ENCODE peak calls at places on chromosomes 16 and 17, in ten cellular contexts. N, K, Y, O, C, D, J, F, T and Q are unnamed samples.

GRCh38 chr17:32256695-32257013 is 9.0 kb upstream of the RHBDL3 start:
- DNase-seq in F (no peak), Y (no peak), J (no peak), C (no peak), N (no peak), O (no peak), K (no peak), T (no peak), D (no peak), Q (no peak)

GRCh38 chr16:24974859-24975258 is 40.3 kb downstream of the ARHGAP17 start:
- DNase-seq in K (no peak), D (no peak), O (no peak), C (no peak), Y (no peak), N (no peak), F (no peak), J (no peak), T (no peak), Q (no peak)

GRCh38 chr16:80599466-80599865 is 58.7 kb downstream of the DYNLRB2 start:
- DNase-seq in K (no peak), Y (no peak), O (no peak), T (no peak), N (no peak), J (no peak), F (no peak), C (no peak), D (peak), Q (no peak)

GRCh38 chr17:40035162-40035559 is 19.0 kb downstream of the MED24 start:
- DNase-seq in O (no peak), F (no peak), C (peak), Y (no peak), D (peak), K (no peak), J (peak), T (no peak), N (no peak), Q (peak)

GRCh38 chr17:10130263-10130662 is 68.1 kb downstream of the GAS7 start:
- DNase-seq in N (no peak), J (no peak), K (no peak), T (no peak), C (no peak), D (no peak), Y (no peak), O (no peak), F (no peak), Q (no peak)

GRCh38 chr16:61579195-61579594 is 457.0 kb downstream of the CDH8 start:
- DNase-seq in O (peak), T (no peak), J (no peak), Y (no peak), C (no peak), K (no peak), F (no peak), N (no peak), D (no peak), Q (peak)

GRCh38 chr16:48126801-48127644 is 28.8 kb downstream of the ABCC12 start:
- DNase-seq in D (peak), K (no peak), C (no peak), Y (peak), O (peak), N (no peak), F (no peak), T (no peak), J (peak), Q (no peak)

GRCh38 chr16:52293209-52293608 is 253.7 kb downstream of the TOX3 start:
- DNase-seq in Y (no peak), J (no peak), C (peak), N (no peak), K (no peak), O (no peak), F (no peak), D (no peak), T (no peak), Q (no peak)

GRCh38 chr17:29581583-29582253 is 7.7 kb downstream of the GIT1 start:
- DNase-seq in N (no peak), O (no peak), C (no peak), F (no peak), K (no peak), Y (no peak), D (no peak), T (no peak), J (no peak), Q (peak)

GRCh38 chr16:4408323-4408690 is 8.1 kb downstream of the CORO7 start:
- DNase-seq in K (no peak), O (no peak), D (no peak), N (no peak), C (no peak), J (no peak), F (no peak), Y (no peak), T (no peak), Q (no peak)

GRCh38 chr17:46157443-46158107 is 35.7 kb downstream of the KANSL1 start:
- DNase-seq in N (no peak), K (no peak), J (no peak), T (no peak), C (no peak), O (no peak), D (peak), Y (peak), F (no peak), Q (no peak)

GRCh38 chr16:730666-731509 is 4.0 kb downstream of the HAGHL start:
- DNase-seq in K (no peak), O (no peak), D (no peak), J (no peak), N (no peak), T (no peak), C (no peak), F (no peak), Y (no peak), Q (no peak)

GRCh38 chr16:81265658-81266451 is 27.4 kb downstream of the BCO1 start:
- DNase-seq in J (peak), K (no peak), C (no peak), O (peak), N (no peak), T (peak), Y (peak), F (no peak), D (peak), Q (peak)

GRCh38 chr17:74812109-74812864 is 36.1 kb upstream of the NAT9 start:
- DNase-seq in J (no peak), O (no peak), Y (no peak), N (no peak), F (no peak), C (no peak), D (no peak), K (no peak), T (no peak), Q (no peak)

GRCh38 chr16:72848759-72849664 is 198.9 kb downstream of the ZFHX3 start:
- DNase-seq in T (peak), D (peak), K (no peak), Y (peak), F (no peak), C (peak), N (no peak), O (peak), J (peak), Q (peak)

GRCh38 chr17:40000161-40000560 is 15.1 kb upstream of the CSF3 start:
- DNase-seq in C (no peak), Y (no peak), O (no peak), K (no peak), N (no peak), J (no peak), F (no peak), D (no peak), T (no peak), Q (no peak)

GRCh38 chr17:48522031-48522593 is 8.7 kb downstream of the HOXB1 start:
- DNase-seq in K (no peak), J (no peak), D (no peak), O (no peak), Y (no peak), F (no peak), N (no peak), C (peak), T (no peak), Q (no peak)

GRCh38 chr17:74206332-74206818 is 2.9 kb downstream of the RPL38 start:
- DNase-seq in F (no peak), D (no peak), N (no peak), Y (no peak), C (no peak), J (no peak), T (no peak), K (no peak), O (no peak), Q (no peak)

GRCh38 chr17:31308372-31308905 is 5.4 kb downstream of the EVI2B start:
- DNase-seq in T (no peak), J (no peak), N (peak), Y (no peak), K (no peak), O (no peak), F (no peak), D (no peak), C (no peak), Q (no peak)

GRCh38 chr17:58487589-58488427 is at the start of gene HSF5:
- DNase-seq in Y (no peak), T (no peak), K (no peak), F (peak), N (peak), C (no peak), D (peak), O (no peak), J (no peak), Q (no peak)

GRCh38 chr16:90020838-90021382 is 1.7 kb upstream of the DBNDD1 start:
- DNase-seq in N (no peak), J (peak), T (no peak), F (no peak), D (peak), K (no peak), O (peak), C (no peak), Y (no peak), Q (peak)

GRCh38 chr17:44272954-44273353 is 5.0 kb upstream of the SLC4A1 start:
- DNase-seq in N (no peak), K (no peak), T (no peak), Y (no peak), O (no peak), C (no peak), F (no peak), J (no peak), D (no peak), Q (no peak)

GRCh38 chr16:86108062-86108461 is 209.1 kb downstream of the IRF8 start:
- DNase-seq in F (no peak), O (no peak), C (no peak), J (no peak), K (no peak), T (no peak), D (no peak), N (no peak), Y (no peak), Q (no peak)

GRCh38 chr17:29760279-29760721 is 137.6 kb upstream of the CORO6 start:
- DNase-seq in K (no peak), C (no peak), N (peak), Y (no peak), J (no peak), O (no peak), T (no peak), F (peak), D (peak), Q (no peak)

GRCh38 chr16:23280483-23280967 is 21.6 kb upstream of the SCNN1B start:
- DNase-seq in C (no peak), J (no peak), N (no peak), D (no peak), F (no peak), Y (no peak), O (no peak), K (no peak), T (no peak), Q (no peak)

GRCh38 chr17:42251115-42251514 is 25.1 kb downstream of the STAT5B start:
- DNase-seq in C (peak), N (no peak), Y (no peak), F (no peak), D (peak), K (no peak), O (no peak), T (no peak), J (no peak), Q (no peak)

GRCh38 chr16:75727221-75727620 is 931 bp upstream of the CPHXL start:
- DNase-seq in C (peak), Y (no peak), T (no peak), D (no peak), J (no peak), N (no peak), K (no peak), O (no peak), F (no peak), Q (no peak)

GRCh38 chr16:80586476-80586875 is 45.7 kb downstream of the DYNLRB2 start:
- DNase-seq in N (no peak), Y (no peak), D (no peak), O (no peak), T (no peak), C (no peak), F (no peak), K (no peak), J (no peak), Q (no peak)

GRCh38 chr16:74652249-74652648 is 14.4 kb downstream of the RFWD3 start:
- DNase-seq in C (no peak), Y (no peak), T (no peak), F (no peak), D (no peak), N (no peak), O (no peak), K (no peak), J (no peak), Q (no peak)

GRCh38 chr16:55917373-55917919 is 42.3 kb upstream of the CES5A start:
- DNase-seq in O (no peak), F (no peak), T (no peak), K (no peak), D (no peak), J (no peak), C (no peak), N (no peak), Y (no peak), Q (no peak)

GRCh38 chr16:16010194-16010593 is 60.8 kb downstream of the ABCC1 start:
- DNase-seq in Y (no peak), J (no peak), C (no peak), F (no peak), O (no peak), T (no peak), D (no peak), N (no peak), K (no peak), Q (no peak)

GRCh38 chr17:37650419-37651003 is 7.3 kb upstream of the DDX52 start:
- DNase-seq in T (no peak), O (peak), F (no peak), N (peak), J (no peak), Y (peak), K (no peak), D (peak), C (peak), Q (peak)

GRCh38 chr17:57858838-57859237 is 9.0 kb upstream of the MRPS23 start:
- DNase-seq in J (no peak), Y (no peak), D (no peak), K (no peak), C (no peak), O (no peak), T (no peak), N (no peak), F (no peak), Q (no peak)

GRCh38 chr17:82050761-82051641 is 610 bp downstream of the RFNG start:
- DNase-seq in F (no peak), C (no peak), D (no peak), O (no peak), K (no peak), T (no peak), Y (peak), N (peak), J (no peak), Q (no peak)

GRCh38 chr17:58564971-58565370 is 50.5 kb upstream of the MTMR4 start:
- DNase-seq in N (no peak), T (no peak), D (no peak), F (no peak), K (no peak), J (no peak), Y (no peak), C (no peak), O (no peak), Q (no peak)

GRCh38 chr17:7589891-7590611 is at the start of gene SOX15:
- DNase-seq in T (no peak), K (no peak), J (no peak), C (no peak), N (no peak), F (no peak), O (no peak), Y (no peak), D (no peak), Q (no peak)

GRCh38 chr17:80908776-80909175 is 82.9 kb upstream of the CHMP6 start:
- DNase-seq in J (no peak), D (no peak), C (no peak), T (no peak), F (no peak), N (no peak), K (no peak), O (no peak), Y (no peak), Q (no peak)

GRCh38 chr17:27385626-27386025 is 70.6 kb upstream of the KSR1 start:
- DNase-seq in J (no peak), O (no peak), K (no peak), N (no peak), Y (no peak), D (no peak), T (no peak), F (no peak), C (no peak), Q (no peak)

GRCh38 chr17:39281806-39282205 is 56.1 kb upstream of the STAC2 start:
- DNase-seq in T (no peak), F (no peak), C (no peak), O (no peak), Y (no peak), J (no peak), N (no peak), D (peak), K (no peak), Q (no peak)